ENCODE peak calls at places on chromosomes 13 and 19, in four cellular contexts. M, N, L and J are unnamed samples.

GRCh38 chr13:88246239-88246638 is 575.1 kb downstream of the SLITRK5 start:
- DNase-seq in M (no peak), N (no peak), L (no peak), J (no peak)

GRCh38 chr13:33992891-33993336 is 175.0 kb downstream of the RFC3 start:
- DNase-seq in N (no peak), L (no peak), M (no peak), J (no peak)

GRCh38 chr13:48233097-48233885 is at the start of gene ITM2B:
- DNase-seq in N (peak), M (no peak), L (peak), J (peak)

GRCh38 chr19:47794526-47794925 is 9.8 kb downstream of the TPRX1 start:
- DNase-seq in N (no peak), L (no peak), M (no peak), J (no peak)

GRCh38 chr13:55948175-55948574 is 1192.5 kb upstream of the PRR20A start:
- DNase-seq in M (no peak), L (no peak), N (no peak), J (no peak)

GRCh38 chr19:5951338-5951861 is 26.5 kb downstream of the RANBP3 start:
- DNase-seq in L (no peak), M (no peak), N (peak), J (peak)

GRCh38 chr19:54317108-54317964 is 4.4 kb upstream of the LILRA5 start:
- DNase-seq in N (peak), M (no peak), L (no peak), J (no peak)

GRCh38 chr13:110644892-110645521 is 29.7 kb downstream of the NAXD start:
- DNase-seq in M (no peak), N (peak), L (no peak), J (peak)

GRCh38 chr19:46842791-46843190 is 7.9 kb downstream of the AP2S1 start:
- DNase-seq in L (no peak), M (no peak), N (no peak), J (no peak)

GRCh38 chr13:37418490-37418889 is 180.1 kb downstream of the POSTN start:
- DNase-seq in N (no peak), M (no peak), L (no peak), J (no peak)

GRCh38 chr13:45315520-45316167 is 25.3 kb downstream of the TPT1 start:
- DNase-seq in M (no peak), L (no peak), N (no peak), J (no peak)

GRCh38 chr13:42812311-42812710 is 30.9 kb downstream of the FAM216B start:
- DNase-seq in N (no peak), M (no peak), L (no peak), J (no peak)

GRCh38 chr19:23867895-23868294 is 46.8 kb upstream of the ZNF726 start:
- DNase-seq in N (no peak), M (no peak), L (no peak), J (no peak)

GRCh38 chr13:80340643-80341097 is 256 bp downstream of the SPRY2 start:
- DNase-seq in M (no peak), L (no peak), N (peak), J (no peak)

GRCh38 chr13:63517376-63517775 is 2101.7 kb upstream of the PCDH20 start:
- DNase-seq in L (no peak), N (no peak), M (no peak), J (no peak)

GRCh38 chr13:109509154-109509905 is 277.1 kb downstream of the IRS2 start:
- DNase-seq in M (no peak), N (no peak), L (no peak), J (no peak)

DNA sequence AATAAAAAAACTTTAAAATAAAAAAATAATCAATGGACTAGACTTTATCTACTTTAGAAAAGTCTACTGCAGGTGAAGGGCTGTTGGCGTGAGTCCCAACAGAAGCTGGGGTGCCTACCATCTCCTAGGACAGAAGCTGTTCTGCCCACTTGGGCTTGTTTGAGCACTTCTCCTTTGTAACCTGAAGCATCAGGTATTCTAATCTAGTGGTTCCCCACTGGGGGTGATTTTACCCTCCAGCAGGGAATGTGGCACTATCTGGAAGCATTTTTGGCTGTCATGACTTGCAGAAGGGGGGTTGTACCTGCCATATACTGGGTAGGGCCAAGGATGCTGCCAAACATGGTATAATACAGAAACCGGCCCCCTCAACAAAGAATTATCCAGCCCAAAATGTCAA is 16.2 kb upstream of the DOCK9 start:
- DNase-seq in L (no peak), N (no peak), M (no peak), J (no peak)
- TF ChIP-seq SPI1 in L (no peak), N (no peak), M (no peak), J (no peak)

DNA sequence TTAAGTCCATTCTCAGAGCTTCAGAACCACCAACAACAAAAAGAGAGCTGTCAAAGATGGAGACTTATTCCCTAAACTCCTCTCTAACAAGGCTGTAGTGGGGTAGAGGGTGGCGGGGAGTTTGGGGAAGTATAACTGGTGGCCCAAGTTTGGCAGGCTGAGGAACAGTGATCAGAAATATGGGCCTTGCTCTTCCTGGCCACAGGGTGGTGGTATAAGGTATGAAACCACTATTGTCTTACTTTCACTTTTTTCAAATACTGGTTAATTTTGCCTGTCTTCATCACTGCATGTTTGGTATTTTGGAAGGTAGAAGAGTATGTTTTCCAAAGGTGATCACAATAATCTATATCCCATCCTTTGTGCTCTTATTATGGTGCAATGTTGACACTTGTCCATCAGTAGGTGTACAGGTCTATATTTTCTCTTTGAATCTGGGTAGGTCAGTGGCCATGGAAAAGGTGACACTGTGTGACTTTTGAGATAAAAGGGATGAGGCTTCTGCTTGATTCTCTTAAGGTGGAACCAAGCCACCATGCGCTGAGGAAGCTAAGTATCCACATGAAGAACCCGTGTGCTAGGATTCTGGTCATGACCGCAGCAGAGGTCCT is 23.2 kb upstream of the GPC5 start:
- DNase-seq in M (no peak), N (peak), L (peak), J (no peak)
- TF ChIP-seq SPI1 in M (no peak), N (no peak), L (no peak), J (no peak)

GRCh38 chr19:43596842-43597461 is 557 bp downstream of the ZNF576 start:
- DNase-seq in M (no peak), L (no peak), N (peak), J (no peak)
- TF ChIP-seq SPI1 in M (no peak), L (no peak), N (no peak), J (peak)

DNA sequence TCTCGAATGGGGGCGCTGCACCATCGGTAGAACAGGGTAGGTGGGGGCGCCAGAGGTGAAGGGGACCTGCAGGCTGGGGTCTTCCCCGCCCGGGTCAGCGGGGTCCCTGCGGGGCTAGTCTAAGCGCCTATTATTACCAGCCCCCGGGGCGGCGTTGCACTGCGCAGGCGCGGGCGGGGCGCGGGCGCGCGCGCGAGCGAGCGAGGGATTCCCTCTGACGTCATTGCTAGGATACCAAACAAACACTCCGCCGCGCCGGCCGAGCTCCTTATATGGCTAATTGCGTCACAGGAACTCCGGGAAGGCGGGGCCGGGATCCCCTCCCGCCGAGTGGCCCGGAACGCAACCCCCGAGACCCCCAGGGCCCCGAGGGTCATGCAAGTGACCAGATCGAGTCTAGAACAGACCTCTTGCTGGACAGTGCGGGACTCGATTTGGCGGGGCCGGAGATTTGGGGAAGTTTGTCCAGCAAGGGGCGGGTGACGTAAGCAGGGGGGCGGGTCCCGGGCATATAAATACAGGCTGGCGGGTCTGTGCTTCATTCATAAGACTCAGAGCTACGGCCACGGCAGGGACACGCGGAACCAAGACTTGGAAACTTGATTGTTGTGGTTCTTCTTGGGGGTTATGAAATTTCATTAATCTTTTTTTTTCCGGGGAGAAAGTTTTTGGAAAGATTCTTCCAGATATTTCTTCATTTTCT is at the start of gene FOSB:
- DNase-seq in N (peak), M (no peak), L (peak), J (peak)
- TF ChIP-seq SPI1 in N (no peak), M (no peak), L (no peak), J (no peak)

GRCh38 chr13:96036515-96036914 is 16.7 kb downstream of the UGGT2 start:
- DNase-seq in L (no peak), M (no peak), N (no peak), J (no peak)

GRCh38 chr13:96044238-96044637 is 9.0 kb downstream of the UGGT2 start:
- DNase-seq in L (no peak), N (no peak), M (no peak), J (no peak)

GRCh38 chr13:96041326-96042092 is 11.7 kb downstream of the UGGT2 start:
- DNase-seq in M (no peak), N (no peak), L (no peak), J (no peak)
- TF ChIP-seq SPI1 in M (no peak), N (no peak), L (no peak), J (no peak)

DNA sequence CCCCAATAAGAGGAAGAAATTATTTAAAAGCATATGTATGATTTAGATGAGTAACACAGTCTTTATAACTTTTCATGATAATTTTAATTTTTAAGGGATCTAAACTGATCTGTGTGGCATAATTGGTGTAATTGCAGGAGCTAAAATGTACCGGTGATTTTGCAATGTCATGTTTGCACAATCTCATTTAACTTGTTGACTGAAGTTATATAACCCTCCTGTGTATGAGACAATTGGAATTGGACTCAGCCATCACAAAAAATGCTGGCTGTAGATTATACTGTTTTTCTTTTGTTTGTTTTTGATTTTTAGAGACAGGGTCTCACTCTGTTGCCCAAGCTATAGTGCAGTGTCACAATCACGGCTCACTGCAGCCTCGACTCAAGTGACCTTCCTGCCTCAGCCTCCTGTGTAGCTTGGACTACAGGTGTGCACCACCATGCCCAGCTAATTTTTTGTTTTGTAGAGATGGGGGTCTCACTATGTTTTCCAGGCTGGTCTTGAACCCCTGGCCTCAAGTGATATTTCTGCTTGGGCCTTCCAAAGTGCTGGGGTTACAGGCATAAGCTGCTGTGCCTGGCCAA is 26.1 kb downstream of the FGF9 start:
- DNase-seq in L (no peak), M (no peak), N (peak), J (no peak)
- TF ChIP-seq SPI1 in L (no peak), M (no peak), N (no peak), J (no peak)